ENCODE peak calls at places on chromosomes 16 and 17, in five cellular contexts. One of them, this sample, is unnamed.

GRCh38 chr16:18832613-18833012 is 31.3 kb upstream of the ARL6IP1 start:
- DNase-seq in endodermal cell: no peak
- DNase-seq in GM23248: no peak
- DNase-seq in lower lobe of right lung: no peak
- DNase-seq in caudate nucleus: no peak
- DNase-seq in this sample: no peak

GRCh38 chr17:83067718-83068261 is 11.6 kb upstream of the METRNL start:
- DNase-seq in endodermal cell: peak
- DNase-seq in GM23248: peak
- DNase-seq in lower lobe of right lung: no peak
- DNase-seq in caudate nucleus: no peak
- DNase-seq in this sample: no peak

GRCh38 chr16:73034374-73034773 is 13.6 kb downstream of the ZFHX3 start:
- DNase-seq in endodermal cell: peak
- DNase-seq in GM23248: no peak
- DNase-seq in lower lobe of right lung: no peak
- DNase-seq in caudate nucleus: no peak
- DNase-seq in this sample: no peak

GRCh38 chr17:11506635-11507034 is 91.6 kb upstream of the DNAH9 start:
- DNase-seq in endodermal cell: peak
- DNase-seq in GM23248: peak
- DNase-seq in lower lobe of right lung: no peak
- DNase-seq in caudate nucleus: no peak
- DNase-seq in this sample: no peak

GRCh38 chr17:82272495-82273326 is 789 bp downstream of the CSNK1D start:
- DNase-seq in endodermal cell: peak
- DNase-seq in GM23248: peak
- DNase-seq in lower lobe of right lung: peak
- DNase-seq in caudate nucleus: no peak
- DNase-seq in this sample: no peak

GRCh38 chr17:29495011-29495410 is 71.8 kb downstream of the ABHD15 start:
- DNase-seq in endodermal cell: no peak
- DNase-seq in GM23248: peak
- DNase-seq in lower lobe of right lung: no peak
- DNase-seq in caudate nucleus: no peak
- DNase-seq in this sample: no peak

GRCh38 chr16:74025-74424 is 1.6 kb upstream of the RHBDF1 start:
- DNase-seq in endodermal cell: no peak
- DNase-seq in GM23248: no peak
- DNase-seq in lower lobe of right lung: no peak
- DNase-seq in caudate nucleus: no peak
- DNase-seq in this sample: no peak

GRCh38 chr17:42980766-42981397 is 517 bp downstream of the RUNDC1 start:
- DNase-seq in endodermal cell: peak
- DNase-seq in GM23248: peak
- DNase-seq in lower lobe of right lung: peak
- DNase-seq in caudate nucleus: peak
- DNase-seq in this sample: no peak

GRCh38 chr17:80025140-80025539 is 10.5 kb downstream of the TBC1D16 start:
- DNase-seq in endodermal cell: peak
- DNase-seq in GM23248: no peak
- DNase-seq in lower lobe of right lung: no peak
- DNase-seq in caudate nucleus: no peak
- DNase-seq in this sample: peak

GRCh38 chr16:22630242-22630641 is 119.6 kb downstream of the NPIPB5 start:
- DNase-seq in endodermal cell: peak
- DNase-seq in GM23248: no peak
- DNase-seq in lower lobe of right lung: no peak
- DNase-seq in caudate nucleus: no peak
- DNase-seq in this sample: no peak

GRCh38 chr17:81027591-81028505 is 7.1 kb upstream of the BAIAP2 start:
- DNase-seq in endodermal cell: no peak
- DNase-seq in GM23248: no peak
- DNase-seq in lower lobe of right lung: peak
- DNase-seq in caudate nucleus: peak
- DNase-seq in this sample: no peak

GRCh38 chr17:260031-260791 is 78.8 kb upstream of the DOC2B start:
- DNase-seq in endodermal cell: peak
- DNase-seq in GM23248: no peak
- DNase-seq in lower lobe of right lung: peak
- DNase-seq in caudate nucleus: no peak
- DNase-seq in this sample: no peak

GRCh38 chr16:23400387-23400930 is 52.5 kb downstream of the COG7 start:
- DNase-seq in endodermal cell: no peak
- DNase-seq in GM23248: no peak
- DNase-seq in lower lobe of right lung: no peak
- DNase-seq in caudate nucleus: no peak
- DNase-seq in this sample: no peak

GRCh38 chr16:74075393-74075792 is 221.2 kb upstream of the PSMD7 start:
- DNase-seq in endodermal cell: no peak
- DNase-seq in GM23248: no peak
- DNase-seq in lower lobe of right lung: no peak
- DNase-seq in caudate nucleus: no peak
- DNase-seq in this sample: no peak

GRCh38 chr17:79976451-79976850 is 59.2 kb downstream of the TBC1D16 start:
- DNase-seq in endodermal cell: peak
- DNase-seq in GM23248: no peak
- DNase-seq in lower lobe of right lung: peak
- DNase-seq in caudate nucleus: no peak
- DNase-seq in this sample: no peak

GRCh38 chr17:7393613-7394451 is 493 bp downstream of the PLSCR3 start:
- DNase-seq in endodermal cell: peak
- DNase-seq in GM23248: peak
- DNase-seq in lower lobe of right lung: no peak
- DNase-seq in caudate nucleus: no peak
- DNase-seq in this sample: no peak
- H3K27ac ChIP-seq in endodermal cell: peak
- H3K27ac ChIP-seq in GM23248: peak
- H3K27ac ChIP-seq in lower lobe of right lung: peak
- H3K27ac ChIP-seq in caudate nucleus: peak
- H3K27ac ChIP-seq in this sample: peak

DNA sequence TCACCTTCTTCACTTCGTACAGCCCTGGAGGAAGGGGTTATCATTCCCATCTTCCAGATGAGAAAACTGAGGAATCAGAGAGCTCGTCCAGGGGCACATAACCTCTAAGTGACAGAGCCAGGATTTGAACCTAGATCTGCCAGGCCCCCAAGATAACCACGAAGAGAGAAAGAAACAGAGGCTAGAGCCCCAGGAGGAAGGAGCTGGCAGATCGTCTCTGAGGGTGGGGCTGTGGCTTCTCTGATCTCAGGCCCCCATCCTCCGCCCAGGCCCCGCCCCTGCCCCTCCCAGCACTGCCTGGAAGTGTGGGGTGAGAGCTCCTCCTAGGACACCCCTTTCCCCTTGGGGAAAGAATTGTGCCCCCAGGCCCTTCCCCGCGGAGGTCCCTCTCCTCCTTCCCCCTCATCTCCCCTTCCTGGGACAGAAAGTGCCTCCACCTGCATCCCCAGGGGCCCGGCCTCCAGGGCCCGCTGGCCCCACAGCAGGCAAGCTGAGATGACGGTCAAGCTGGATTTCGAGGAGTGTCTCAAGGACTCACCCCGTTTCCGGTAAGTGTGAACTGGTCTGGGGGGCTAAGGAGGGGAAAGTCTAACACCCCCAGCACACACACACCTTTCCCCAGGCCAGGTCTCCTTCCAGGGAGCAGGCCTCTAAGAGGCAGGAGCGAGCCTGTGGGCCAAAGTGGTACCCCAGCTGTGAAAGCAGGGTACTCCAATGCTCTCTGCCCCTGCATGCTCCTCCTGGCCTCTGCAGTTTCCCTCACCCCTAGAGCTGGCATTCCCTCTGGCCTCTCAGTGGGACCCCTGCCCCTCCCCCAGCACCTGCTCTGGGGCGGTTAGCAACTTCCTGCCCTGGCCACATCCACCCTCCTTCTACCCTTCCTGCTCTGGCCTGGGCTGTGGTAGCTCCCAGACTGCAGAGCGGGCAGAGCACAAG is at the start of gene ACAP1:
- DNase-seq in endodermal cell: peak
- DNase-seq in GM23248: no peak
- DNase-seq in lower lobe of right lung: peak
- DNase-seq in caudate nucleus: no peak
- DNase-seq in this sample: no peak
- H3K27ac ChIP-seq in endodermal cell: no peak
- H3K27ac ChIP-seq in GM23248: no peak
- H3K27ac ChIP-seq in lower lobe of right lung: peak
- H3K27ac ChIP-seq in caudate nucleus: no peak
- H3K27ac ChIP-seq in this sample: no peak

GRCh38 chr17:39820987-39821386 is 43.1 kb downstream of the IKZF3 start:
- DNase-seq in endodermal cell: no peak
- DNase-seq in GM23248: no peak
- DNase-seq in lower lobe of right lung: no peak
- DNase-seq in caudate nucleus: no peak
- DNase-seq in this sample: no peak

GRCh38 chr17:39818282-39819000 is 45.7 kb downstream of the IKZF3 start:
- DNase-seq in endodermal cell: no peak
- DNase-seq in GM23248: no peak
- DNase-seq in lower lobe of right lung: no peak
- DNase-seq in caudate nucleus: no peak
- DNase-seq in this sample: no peak

GRCh38 chr17:39822051-39822450 is 42.1 kb downstream of the IKZF3 start:
- DNase-seq in endodermal cell: no peak
- DNase-seq in GM23248: no peak
- DNase-seq in lower lobe of right lung: no peak
- DNase-seq in caudate nucleus: no peak
- DNase-seq in this sample: no peak

GRCh38 chr17:39823407-39824054 is 40.6 kb downstream of the IKZF3 start:
- DNase-seq in endodermal cell: no peak
- DNase-seq in GM23248: no peak
- DNase-seq in lower lobe of right lung: no peak
- DNase-seq in caudate nucleus: no peak
- DNase-seq in this sample: no peak

GRCh38 chr17:39820541-39820940 is 43.6 kb downstream of the IKZF3 start:
- DNase-seq in endodermal cell: peak
- DNase-seq in GM23248: no peak
- DNase-seq in lower lobe of right lung: no peak
- DNase-seq in caudate nucleus: no peak
- DNase-seq in this sample: no peak
- H3K27ac ChIP-seq in endodermal cell: no peak
- H3K27ac ChIP-seq in GM23248: no peak
- H3K27ac ChIP-seq in lower lobe of right lung: no peak
- H3K27ac ChIP-seq in caudate nucleus: no peak
- H3K27ac ChIP-seq in this sample: no peak

GRCh38 chr17:38873646-38874380 is 4.0 kb downstream of the LASP1 start:
- DNase-seq in endodermal cell: peak
- DNase-seq in GM23248: peak
- DNase-seq in lower lobe of right lung: no peak
- DNase-seq in caudate nucleus: no peak
- DNase-seq in this sample: no peak

GRCh38 chr17:38871992-38872605 is 2.2 kb downstream of the LASP1 start:
- DNase-seq in endodermal cell: no peak
- DNase-seq in GM23248: no peak
- DNase-seq in lower lobe of right lung: no peak
- DNase-seq in caudate nucleus: no peak
- DNase-seq in this sample: no peak

GRCh38 chr17:38871247-38871991 is 1.6 kb downstream of the LASP1 start:
- DNase-seq in endodermal cell: peak
- DNase-seq in GM23248: peak
- DNase-seq in lower lobe of right lung: peak
- DNase-seq in caudate nucleus: no peak
- DNase-seq in this sample: no peak

GRCh38 chr17:38874505-38875419 is 4.9 kb downstream of the LASP1 start:
- DNase-seq in endodermal cell: peak
- DNase-seq in GM23248: peak
- DNase-seq in lower lobe of right lung: no peak
- DNase-seq in caudate nucleus: no peak
- DNase-seq in this sample: no peak

GRCh38 chr17:38872671-38873385 is 3.0 kb downstream of the LASP1 start:
- DNase-seq in endodermal cell: peak
- DNase-seq in GM23248: peak
- DNase-seq in lower lobe of right lung: no peak
- DNase-seq in caudate nucleus: no peak
- DNase-seq in this sample: no peak
- H3K27ac ChIP-seq in endodermal cell: no peak
- H3K27ac ChIP-seq in GM23248: peak
- H3K27ac ChIP-seq in lower lobe of right lung: peak
- H3K27ac ChIP-seq in caudate nucleus: peak
- H3K27ac ChIP-seq in this sample: peak

GRCh38 chr17:76421054-76421427 is 31.9 kb downstream of the UBE2O start:
- DNase-seq in endodermal cell: no peak
- DNase-seq in GM23248: peak
- DNase-seq in lower lobe of right lung: no peak
- DNase-seq in caudate nucleus: no peak
- DNase-seq in this sample: no peak
- H3K27ac ChIP-seq in endodermal cell: no peak
- H3K27ac ChIP-seq in GM23248: no peak
- H3K27ac ChIP-seq in lower lobe of right lung: no peak
- H3K27ac ChIP-seq in caudate nucleus: no peak
- H3K27ac ChIP-seq in this sample: no peak

This sample was measured in epithelial cell of prostate.